ENCODE peak calls at places on chromosomes 16 and 17, in nine cellular contexts. One of them, this sample, is unnamed.

GRCh38 chr16:75204410-75204758 is 2.6 kb downstream of the CTRB2 start:
- DNase-seq in prostate gland: no peak
- DNase-seq in effector memory CD4-positive, alpha-beta T cell: no peak
- DNase-seq in mammary epithelial cell: no peak
- DNase-seq in left lung: peak; percentile 25
- DNase-seq in Peyer's patch: peak; percentile 33
- DNase-seq in neural progenitor cell: no peak
- DNase-seq in ovary: no peak
- DNase-seq in vagina: no peak
- DNase-seq in this sample: no peak

GRCh38 chr17:32492648-32493289 is 6.0 kb downstream of the CDK5R1 start:
- DNase-seq in neural progenitor cell: no peak
- DNase-seq in vagina: no peak
- DNase-seq in mammary epithelial cell: no peak
- DNase-seq in Peyer's patch: peak; percentile 37
- DNase-seq in prostate gland: no peak
- DNase-seq in ovary: no peak
- DNase-seq in effector memory CD4-positive, alpha-beta T cell: no peak
- DNase-seq in left lung: no peak
- DNase-seq in this sample: no peak

GRCh38 chr17:28124962-28125361 is 82.5 kb downstream of the NLK start:
- DNase-seq in effector memory CD4-positive, alpha-beta T cell: no peak
- DNase-seq in prostate gland: no peak
- DNase-seq in neural progenitor cell: no peak
- DNase-seq in Peyer's patch: no peak
- DNase-seq in vagina: no peak
- DNase-seq in mammary epithelial cell: no peak
- DNase-seq in ovary: no peak
- DNase-seq in left lung: no peak
- DNase-seq in this sample: no peak

GRCh38 chr16:75095204-75095621 is 21.4 kb downstream of the LDHD start:
- DNase-seq in Peyer's patch: no peak
- DNase-seq in left lung: no peak
- DNase-seq in effector memory CD4-positive, alpha-beta T cell: no peak
- DNase-seq in mammary epithelial cell: no peak
- DNase-seq in ovary: no peak
- DNase-seq in vagina: no peak
- DNase-seq in neural progenitor cell: no peak
- DNase-seq in prostate gland: no peak
- DNase-seq in this sample: no peak

GRCh38 chr17:72264682-72265405 is 144.0 kb downstream of the SOX9 start:
- DNase-seq in vagina: no peak
- DNase-seq in Peyer's patch: no peak
- DNase-seq in mammary epithelial cell: no peak
- DNase-seq in ovary: no peak
- DNase-seq in left lung: no peak
- DNase-seq in neural progenitor cell: no peak
- DNase-seq in effector memory CD4-positive, alpha-beta T cell: no peak
- DNase-seq in prostate gland: no peak
- DNase-seq in this sample: no peak

GRCh38 chr17:13704333-13704732 is 102.6 kb upstream of the HS3ST3A1 start:
- DNase-seq in ovary: no peak
- DNase-seq in prostate gland: no peak
- DNase-seq in Peyer's patch: no peak
- DNase-seq in vagina: no peak
- DNase-seq in mammary epithelial cell: peak; percentile 38
- DNase-seq in effector memory CD4-positive, alpha-beta T cell: no peak
- DNase-seq in neural progenitor cell: no peak
- DNase-seq in left lung: no peak
- DNase-seq in this sample: peak; percentile 41

GRCh38 chr17:70423562-70423961 is 254.2 kb downstream of the KCNJ2 start:
- DNase-seq in effector memory CD4-positive, alpha-beta T cell: no peak
- DNase-seq in ovary: no peak
- DNase-seq in Peyer's patch: no peak
- DNase-seq in neural progenitor cell: no peak
- DNase-seq in mammary epithelial cell: no peak
- DNase-seq in left lung: no peak
- DNase-seq in prostate gland: no peak
- DNase-seq in vagina: no peak
- DNase-seq in this sample: no peak

GRCh38 chr16:29974291-29975133 is 844 bp downstream of the TAOK2 start:
- DNase-seq in neural progenitor cell: peak; percentile 36
- DNase-seq in prostate gland: no peak
- DNase-seq in mammary epithelial cell: no peak
- DNase-seq in vagina: no peak
- DNase-seq in ovary: peak; percentile 52
- DNase-seq in left lung: peak; percentile 81
- DNase-seq in Peyer's patch: no peak
- DNase-seq in effector memory CD4-positive, alpha-beta T cell: no peak
- DNase-seq in this sample: peak; percentile 35

GRCh38 chr17:39239640-39240314 is 14.0 kb upstream of the STAC2 start:
- DNase-seq in prostate gland: no peak
- DNase-seq in mammary epithelial cell: peak; percentile 29
- DNase-seq in neural progenitor cell: peak; percentile 81
- DNase-seq in left lung: peak; percentile 85
- DNase-seq in ovary: no peak
- DNase-seq in Peyer's patch: peak; percentile 87
- DNase-seq in vagina: no peak
- DNase-seq in effector memory CD4-positive, alpha-beta T cell: peak; percentile 59
- DNase-seq in this sample: peak; percentile 67

GRCh38 chr17:49437696-49438438 is 23.2 kb upstream of the PHB1 start:
- DNase-seq in vagina: no peak
- DNase-seq in Peyer's patch: peak; percentile 5
- DNase-seq in mammary epithelial cell: no peak
- DNase-seq in neural progenitor cell: no peak
- DNase-seq in left lung: no peak
- DNase-seq in prostate gland: no peak
- DNase-seq in ovary: no peak
- DNase-seq in effector memory CD4-positive, alpha-beta T cell: no peak
- DNase-seq in this sample: no peak

GRCh38 chr17:80868022-80868609 is 123.5 kb upstream of the CHMP6 start:
- DNase-seq in vagina: no peak
- DNase-seq in Peyer's patch: no peak
- DNase-seq in effector memory CD4-positive, alpha-beta T cell: no peak
- DNase-seq in ovary: no peak
- DNase-seq in prostate gland: no peak
- DNase-seq in neural progenitor cell: no peak
- DNase-seq in mammary epithelial cell: no peak
- DNase-seq in left lung: no peak
- DNase-seq in this sample: no peak

GRCh38 chr17:1920948-1921351 is 91.1 kb downstream of the RPA1 start:
- DNase-seq in ovary: no peak
- DNase-seq in vagina: no peak
- DNase-seq in Peyer's patch: no peak
- DNase-seq in mammary epithelial cell: peak; percentile 15
- DNase-seq in left lung: peak; percentile 71
- DNase-seq in prostate gland: peak; percentile 57
- DNase-seq in effector memory CD4-positive, alpha-beta T cell: no peak
- DNase-seq in neural progenitor cell: no peak
- DNase-seq in this sample: no peak

GRCh38 chr16:16928532-16929101 is 542.1 kb downstream of the XYLT1 start:
- DNase-seq in neural progenitor cell: no peak
- DNase-seq in vagina: no peak
- DNase-seq in left lung: no peak
- DNase-seq in ovary: no peak
- DNase-seq in mammary epithelial cell: no peak
- DNase-seq in prostate gland: no peak
- DNase-seq in Peyer's patch: no peak
- DNase-seq in effector memory CD4-positive, alpha-beta T cell: no peak
- DNase-seq in this sample: no peak

GRCh38 chr17:77726549-77726957 is 231.9 kb upstream of the TNRC6C start:
- DNase-seq in left lung: no peak
- DNase-seq in vagina: peak; percentile 84
- DNase-seq in ovary: no peak
- DNase-seq in effector memory CD4-positive, alpha-beta T cell: no peak
- DNase-seq in neural progenitor cell: no peak
- DNase-seq in prostate gland: no peak
- DNase-seq in mammary epithelial cell: no peak
- DNase-seq in Peyer's patch: no peak
- DNase-seq in this sample: no peak

GRCh38 chr17:29115906-29116651 is 64.1 kb downstream of the MYO18A start:
- DNase-seq in ovary: no peak
- DNase-seq in vagina: no peak
- DNase-seq in mammary epithelial cell: peak; percentile 44
- DNase-seq in Peyer's patch: no peak
- DNase-seq in effector memory CD4-positive, alpha-beta T cell: no peak
- DNase-seq in prostate gland: no peak
- DNase-seq in left lung: no peak
- DNase-seq in neural progenitor cell: peak; percentile 75
- DNase-seq in this sample: peak; percentile 38

GRCh38 chr17:40122944-40123810 is 1.4 kb downstream of the MSL1 start:
- DNase-seq in neural progenitor cell: peak; percentile 89
- DNase-seq in Peyer's patch: peak; percentile 68
- DNase-seq in prostate gland: peak; percentile 49
- DNase-seq in mammary epithelial cell: peak; percentile 36
- DNase-seq in left lung: peak; percentile 85
- DNase-seq in effector memory CD4-positive, alpha-beta T cell: peak; percentile 43
- DNase-seq in vagina: no peak
- DNase-seq in ovary: peak; percentile 74
- DNase-seq in this sample: peak; percentile 57

GRCh38 chr16:471353-472198 is 46.1 kb downstream of the RAB11FIP3 start:
- DNase-seq in effector memory CD4-positive, alpha-beta T cell: no peak
- DNase-seq in neural progenitor cell: peak; percentile 69
- DNase-seq in left lung: no peak
- DNase-seq in mammary epithelial cell: peak; percentile 73
- DNase-seq in prostate gland: peak; percentile 14
- DNase-seq in ovary: no peak
- DNase-seq in vagina: no peak
- DNase-seq in Peyer's patch: no peak
- DNase-seq in this sample: no peak

GRCh38 chr16:49866533-49867155 is 10.7 kb upstream of the ZNF423 start:
- DNase-seq in ovary: no peak
- DNase-seq in prostate gland: no peak
- DNase-seq in left lung: no peak
- DNase-seq in neural progenitor cell: peak; percentile 92
- DNase-seq in mammary epithelial cell: no peak
- DNase-seq in vagina: no peak
- DNase-seq in Peyer's patch: no peak
- DNase-seq in effector memory CD4-positive, alpha-beta T cell: no peak
- DNase-seq in this sample: no peak

GRCh38 chr17:7654832-7655540 is 4.3 kb downstream of the ATP1B2 start:
- DNase-seq in prostate gland: no peak
- DNase-seq in ovary: no peak
- DNase-seq in neural progenitor cell: no peak
- DNase-seq in Peyer's patch: no peak
- DNase-seq in vagina: no peak
- DNase-seq in left lung: no peak
- DNase-seq in effector memory CD4-positive, alpha-beta T cell: no peak
- DNase-seq in mammary epithelial cell: no peak
- DNase-seq in this sample: no peak
- H3K36me3 ChIP-seq in prostate gland: no peaks in the 10 kb centered on the region
- H3K36me3 ChIP-seq in ovary: no peaks in the 10 kb centered on the region
- H3K36me3 ChIP-seq in neural progenitor cell: no peaks in the 10 kb centered on the region
- H3K36me3 ChIP-seq in Peyer's patch: no peaks in the 10 kb centered on the region
- H3K36me3 ChIP-seq in vagina: no peaks in the 10 kb centered on the region
- H3K36me3 ChIP-seq in left lung: no peaks in the 10 kb centered on the region
- H3K36me3 ChIP-seq in effector memory CD4-positive, alpha-beta T cell: no peaks in the 10 kb centered on the region
- H3K36me3 ChIP-seq in mammary epithelial cell: no peaks in the 10 kb centered on the region
- H3K36me3 ChIP-seq in this sample: peaks cover 2% of the 10 kb centered on the region

DNA sequence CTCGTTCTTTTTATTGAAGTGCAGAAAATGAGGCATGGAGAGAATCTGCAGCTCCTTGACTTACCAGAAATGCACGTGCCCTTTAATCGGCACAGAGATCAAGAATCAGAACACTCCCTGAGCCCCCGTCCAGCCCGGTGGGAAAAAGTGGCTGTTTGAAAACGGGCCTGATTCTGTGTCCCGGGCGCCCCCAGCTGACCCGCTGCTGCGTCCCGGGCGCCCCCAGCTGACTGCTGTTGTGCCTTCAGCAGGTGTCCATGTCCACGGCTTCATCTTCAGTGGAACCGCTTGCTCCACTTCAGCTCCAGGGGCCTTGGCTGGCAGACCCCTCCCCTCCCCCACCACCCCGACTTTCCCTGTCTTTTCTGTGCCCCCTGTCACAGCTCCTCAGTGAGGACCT is 47.8 kb downstream of the FOXK2 start:
- DNase-seq in ovary: no peak
- DNase-seq in prostate gland: no peak
- DNase-seq in neural progenitor cell: no peak
- DNase-seq in Peyer's patch: no peak
- DNase-seq in mammary epithelial cell: no peak
- DNase-seq in effector memory CD4-positive, alpha-beta T cell: no peak
- DNase-seq in left lung: no peak
- DNase-seq in vagina: no peak
- DNase-seq in this sample: no peak
- H3K4me1 ChIP-seq in ovary: peaks cover 9% of the 10 kb centered on the region
- H3K4me1 ChIP-seq in prostate gland: no peaks in the 10 kb centered on the region
- H3K4me1 ChIP-seq in neural progenitor cell: no peaks in the 10 kb centered on the region
- H3K4me1 ChIP-seq in Peyer's patch: no peaks in the 10 kb centered on the region
- H3K4me1 ChIP-seq in mammary epithelial cell: no peaks in the 10 kb centered on the region
- H3K4me1 ChIP-seq in effector memory CD4-positive, alpha-beta T cell: no peaks in the 10 kb centered on the region
- H3K4me1 ChIP-seq in left lung: peaks cover 7% of the 10 kb centered on the region
- H3K4me1 ChIP-seq in vagina: peaks cover 18% of the 10 kb centered on the region
- H3K4me1 ChIP-seq in this sample: peaks cover 24% of the 10 kb centered on the region

GRCh38 chr16:88533381-88533831 is 36.8 kb upstream of the ZC3H18 start:
- DNase-seq in mammary epithelial cell: no peak
- DNase-seq in prostate gland: no peak
- DNase-seq in ovary: peak; percentile 75
- DNase-seq in effector memory CD4-positive, alpha-beta T cell: no peak
- DNase-seq in Peyer's patch: no peak
- DNase-seq in vagina: no peak
- DNase-seq in neural progenitor cell: no peak
- DNase-seq in left lung: peak; percentile 81
- DNase-seq in this sample: peak; percentile 25
- H3K4me3 ChIP-seq in mammary epithelial cell: no peak overlapping the region
- H3K4me3 ChIP-seq in prostate gland: peak overlapping the region; percentile 75
- H3K4me3 ChIP-seq in ovary: peak overlapping the region; percentile 65
- H3K4me3 ChIP-seq in effector memory CD4-positive, alpha-beta T cell: no peak overlapping the region
- H3K4me3 ChIP-seq in Peyer's patch: peak overlapping the region; percentile 43
- H3K4me3 ChIP-seq in vagina: peak overlapping the region; percentile 58
- H3K4me3 ChIP-seq in neural progenitor cell: peak overlapping the region; percentile 40
- H3K4me3 ChIP-seq in left lung: peak overlapping the region; percentile 24
- H3K4me3 ChIP-seq in this sample: no peak overlapping the region

DNA sequence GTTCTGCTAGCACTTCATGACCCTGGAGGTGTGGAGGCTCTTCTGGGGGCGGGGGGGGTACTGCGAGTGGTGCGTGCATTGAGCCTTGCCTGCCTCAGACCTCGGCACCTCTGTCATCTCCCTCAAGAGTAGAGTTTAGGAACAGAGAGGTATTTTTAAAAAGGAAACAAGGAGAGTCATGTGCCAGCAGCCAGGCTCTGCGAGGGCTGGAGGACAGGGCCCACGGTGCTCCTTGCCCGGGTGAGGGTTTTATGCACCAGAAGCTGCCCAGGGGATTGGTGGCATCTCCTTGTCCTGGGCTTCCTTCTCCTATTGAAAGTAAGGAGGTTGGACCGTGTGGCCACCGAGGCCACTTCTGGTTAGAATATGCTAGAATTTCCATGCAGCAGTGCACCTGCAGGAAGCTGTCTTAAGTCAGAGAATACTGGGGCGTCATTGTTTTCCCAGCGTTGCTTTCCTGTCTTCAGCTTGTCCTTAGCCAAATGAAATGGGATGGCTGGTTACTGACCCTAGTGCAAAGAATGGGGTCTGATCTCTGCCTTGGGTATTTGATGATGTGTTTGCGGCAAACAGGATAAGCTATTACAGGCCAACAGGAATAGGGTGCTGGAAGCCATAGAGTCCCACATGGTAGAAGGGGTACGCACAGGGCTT is 3.2 kb downstream of the CBX2 start:
- DNase-seq in ovary: peak; percentile 26
- DNase-seq in left lung: no peak
- DNase-seq in Peyer's patch: no peak
- DNase-seq in effector memory CD4-positive, alpha-beta T cell: no peak
- DNase-seq in vagina: no peak
- DNase-seq in mammary epithelial cell: no peak
- DNase-seq in neural progenitor cell: no peak
- DNase-seq in prostate gland: no peak
- DNase-seq in this sample: no peak
- H3K36me3 ChIP-seq in ovary: no peaks in the 10 kb centered on the region
- H3K36me3 ChIP-seq in left lung: no peaks in the 10 kb centered on the region
- H3K36me3 ChIP-seq in Peyer's patch: no peaks in the 10 kb centered on the region
- H3K36me3 ChIP-seq in effector memory CD4-positive, alpha-beta T cell: no peaks in the 10 kb centered on the region
- H3K36me3 ChIP-seq in vagina: no peaks in the 10 kb centered on the region
- H3K36me3 ChIP-seq in mammary epithelial cell: no peaks in the 10 kb centered on the region
- H3K36me3 ChIP-seq in neural progenitor cell: no peaks in the 10 kb centered on the region
- H3K36me3 ChIP-seq in prostate gland: no peaks in the 10 kb centered on the region
- H3K36me3 ChIP-seq in this sample: peaks cover 11% of the 10 kb centered on the region